ENCODE peak calls at places on chromosomes 2 and 18, in five cellular contexts. Y is neural progenitor cell, Z is PC-9, C is fibroblast of lung, G is HepG2. Q is an unnamed sample.

GRCh38 chr18:12470382-12471090 is 62.8 kb downstream of the PRELID3A start:
- DNase-seq in C (no peak), Z (no peak), G (no peak), Y (peak; percentile 20), Q (no peak)

GRCh38 chr2:73770725-73771124 is 9.2 kb downstream of the DUSP11 start:
- DNase-seq in G (no peak), Y (no peak), C (no peak), Z (no peak), Q (no peak)

GRCh38 chr2:127122351-127123027 is 15.5 kb upstream of the BIN1 start:
- DNase-seq in G (no peak), Z (no peak), C (no peak), Y (no peak), Q (no peak)

GRCh38 chr2:196750977-196751631 is 48.4 kb downstream of the GTF3C3 start:
- DNase-seq in Z (no peak), C (peak; percentile 44), G (peak; percentile 68), Y (peak; percentile 80), Q (peak; percentile 77)

GRCh38 chr2:225040862-225041209 is 1.4 kb downstream of the DOCK10 start:
- DNase-seq in Z (no peak), C (peak; percentile 13), G (no peak), Y (peak; percentile 7), Q (no peak)

GRCh38 chr2:143110759-143111428 is 18.3 kb upstream of the ARHGAP15 start:
- DNase-seq in C (peak; percentile 63), Z (no peak), Y (peak; percentile 88), G (peak; percentile 68), Q (peak; percentile 63)

GRCh38 chr2:119117891-119118882 is 40.4 kb downstream of the C1QL2 start:
- DNase-seq in Z (no peak), C (no peak), G (no peak), Y (no peak), Q (no peak)

GRCh38 chr2:32310577-32310976 is 32.9 kb downstream of the YIPF4 start:
- DNase-seq in G (no peak), C (no peak), Y (no peak), Z (no peak), Q (no peak)

GRCh38 chr2:2831656-2832055 is 500.6 kb upstream of the MYT1L start:
- DNase-seq in Z (no peak), C (no peak), G (no peak), Y (peak; percentile 69), Q (no peak)

GRCh38 chr18:1036926-1037325 is 132.3 kb downstream of the ADCYAP1 start:
- DNase-seq in C (no peak), G (no peak), Y (no peak), Z (no peak), Q (no peak)

GRCh38 chr18:57743008-57743407 is 60.1 kb downstream of the ATP8B1 start:
- DNase-seq in Y (no peak), Z (no peak), G (no peak), C (peak; percentile 95), Q (peak; percentile 52)

GRCh38 chr2:5869871-5870375 is 177.7 kb downstream of the SOX11 start:
- DNase-seq in Z (no peak), C (no peak), G (no peak), Y (no peak), Q (no peak)

GRCh38 chr2:237864030-237864931 is 4.9 kb downstream of the RAMP1 start:
- DNase-seq in C (peak; percentile 12), Z (no peak), G (no peak), Y (no peak), Q (no peak)

GRCh38 chr18:47881752-47882455 is 48.6 kb downstream of the SMAD2 start:
- DNase-seq in Z (peak; percentile 97), G (peak; percentile 66), C (peak; percentile 75), Y (no peak), Q (no peak)

GRCh38 chr18:50350699-50351098 is 24.1 kb upstream of the SKA1 start:
- DNase-seq in C (no peak), Y (no peak), G (no peak), Z (no peak), Q (no peak)

GRCh38 chr2:170601489-170601888 is 113.6 kb upstream of the SP5 start:
- DNase-seq in Y (no peak), C (no peak), Z (no peak), G (no peak), Q (no peak)

GRCh38 chr2:175111200-175111657 is 56.8 kb downstream of the ATF2 start:
- DNase-seq in Y (peak; percentile 33), Z (peak; percentile 59), C (peak; percentile 39), G (peak; percentile 61), Q (peak; percentile 63)

GRCh38 chr2:29544917-29545316 is 376.5 kb downstream of the ALK start:
- DNase-seq in Z (no peak), Y (no peak), C (no peak), G (no peak), Q (no peak)

GRCh38 chr2:86787701-86788100 is 3.0 kb downstream of the CD8A start:
- DNase-seq in Y (peak; percentile 8), Z (no peak), C (no peak), G (no peak), Q (no peak)

GRCh38 chr18:79519751-79520472 is 124.2 kb downstream of the NFATC1 start:
- DNase-seq in G (no peak), Z (no peak), C (peak; percentile 45), Y (peak; percentile 50), Q (no peak)

GRCh38 chr2:230956827-230957755 is 32.0 kb upstream of the GPR55 start:
- DNase-seq in Y (peak; percentile 73), C (peak; percentile 65), G (no peak), Z (no peak), Q (peak; percentile 12)

GRCh38 chr18:26771524-26771923 is 94.0 kb downstream of the AQP4 start:
- DNase-seq in G (peak; percentile 6), Z (no peak), C (no peak), Y (peak; percentile 47), Q (no peak)

GRCh38 chr2:100019499-100019898 is 122.9 kb downstream of the AFF3 start:
- DNase-seq in Z (no peak), Y (no peak), C (no peak), G (no peak), Q (no peak)

GRCh38 chr2:152093464-152093863 is 5.4 kb downstream of the CACNB4 start:
- DNase-seq in Y (no peak), G (no peak), Z (no peak), C (no peak), Q (no peak)
- TF ChIP-seq EZH2 in Y (no peak), G (no peak), Z (no peak), C (no peak), Q (no peak)

GRCh38 chr2:192072778-192073177 is 122.0 kb downstream of the TMEFF2 start:
- DNase-seq in C (no peak), Z (no peak), G (no peak), Y (no peak), Q (no peak)
- H2AFZ ChIP-seq in C (no peak overlapping the region), Z (no peak overlapping the region), G (no peak overlapping the region), Y (no peak overlapping the region), Q (peak overlapping the region; percentile 39)

DNA sequence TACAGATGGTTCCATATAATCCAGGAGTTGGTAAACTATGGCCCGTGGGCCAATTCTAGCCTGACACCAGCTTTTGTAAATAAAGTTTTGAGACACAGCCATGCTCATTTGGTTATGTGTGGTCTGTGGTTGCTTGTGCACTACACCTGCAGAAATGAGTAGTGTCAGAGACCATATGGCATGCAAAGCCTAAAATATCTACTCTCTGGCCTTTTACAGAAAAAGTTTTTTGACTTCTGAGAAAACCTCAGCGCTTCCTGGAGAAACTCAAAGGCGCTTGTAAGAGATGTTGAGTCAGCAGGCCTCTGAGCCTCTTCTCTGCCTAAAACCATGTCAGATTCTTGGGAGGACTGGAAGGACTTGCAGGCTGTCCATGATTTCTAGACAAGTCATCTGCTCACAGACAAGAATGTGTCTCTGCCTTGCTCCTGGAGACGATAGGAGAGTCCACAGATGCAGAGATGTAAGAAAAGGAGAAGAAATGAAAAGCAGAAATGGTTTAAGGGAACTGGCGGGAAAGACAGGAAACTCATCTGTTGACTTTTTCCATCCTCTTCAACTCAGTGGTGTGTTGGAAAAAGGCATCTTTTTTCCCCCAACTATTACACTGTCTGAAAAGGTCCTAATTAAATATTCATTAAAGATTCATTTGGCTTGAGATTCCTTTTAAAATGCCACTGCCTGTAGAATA is 5.2 kb downstream of the TTC39C start:
- DNase-seq in Z (no peak), C (peak; percentile 73), Y (no peak), G (no peak), Q (no peak)
- TF ChIP-seq EZH2 in Z (no peak), C (no peak), Y (no peak), G (no peak), Q (no peak)

DNA sequence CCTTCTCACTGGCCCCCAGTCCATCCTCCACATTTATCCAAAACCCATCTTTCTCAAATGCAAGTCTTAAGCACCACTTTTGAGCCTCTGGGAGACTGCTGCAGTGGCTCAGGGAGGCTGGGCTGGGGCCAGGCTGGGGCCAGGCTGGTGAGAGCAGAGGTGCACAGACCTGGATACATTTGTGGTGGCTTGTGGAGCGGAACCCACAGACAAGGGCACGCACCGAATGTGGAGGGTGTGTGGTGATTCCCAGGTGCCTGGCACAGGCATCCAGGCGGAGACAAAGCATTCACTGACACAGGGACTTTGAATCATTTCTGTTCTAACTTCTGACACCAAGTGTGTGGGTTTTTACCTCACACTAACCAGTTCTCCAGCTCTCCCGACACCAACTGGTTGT is 42.2 kb upstream of the MGAT4A start:
- DNase-seq in Z (no peak), G (no peak), C (no peak), Y (no peak), Q (no peak)
- H2AFZ ChIP-seq in Z (no peak overlapping the region), G (no peak overlapping the region), C (no peak overlapping the region), Y (no peak overlapping the region), Q (no peak overlapping the region)

GRCh38 chr2:120441744-120442471 is 96.0 kb downstream of the INHBB start:
- DNase-seq in Z (peak; percentile 77), C (peak; percentile 48), Y (peak; percentile 85), G (peak; percentile 77), Q (no peak)
- TF ChIP-seq EZH2 in Z (no peak), C (no peak), Y (peak; percentile 83), G (no peak), Q (peak; percentile 90)